ENCODE peak calls at places on chromosomes 11 and 22, in ten cellular contexts. One of them, this sample, is unnamed.

GRCh38 chr22:18987765-18988164 is 51.7 kb upstream of the PRODH start:
- DNase-seq in ovary: no peak
- DNase-seq in tibial nerve: no peak
- DNase-seq in transverse colon: no peak
- DNase-seq in prostate gland: no peak
- DNase-seq in suprapubic skin: no peak
- DNase-seq in uterus: no peak
- DNase-seq in A549: peak; percentile 24
- DNase-seq in IMR-90: no peak
- DNase-seq in sigmoid colon: no peak
- DNase-seq in this sample: no peak

GRCh38 chr11:118572075-118572913 is at the start of gene ARCN1:
- DNase-seq in IMR-90: peak; percentile 73
- DNase-seq in ovary: peak; percentile 80
- DNase-seq in suprapubic skin: peak; percentile 92
- DNase-seq in sigmoid colon: peak; percentile 92
- DNase-seq in prostate gland: peak; percentile 64
- DNase-seq in transverse colon: peak; percentile 82
- DNase-seq in A549: peak; percentile 73
- DNase-seq in uterus: peak; percentile 79
- DNase-seq in tibial nerve: peak; percentile 67
- DNase-seq in this sample: peak; percentile 69

GRCh38 chr22:48699531-48699930 is 1128.1 kb downstream of the BRD1 start:
- DNase-seq in uterus: no peak
- DNase-seq in transverse colon: no peak
- DNase-seq in prostate gland: no peak
- DNase-seq in suprapubic skin: no peak
- DNase-seq in sigmoid colon: no peak
- DNase-seq in A549: no peak
- DNase-seq in ovary: no peak
- DNase-seq in tibial nerve: no peak
- DNase-seq in IMR-90: no peak
- DNase-seq in this sample: no peak

GRCh38 chr22:44895296-44896055 is 114.3 kb downstream of the PHF21B start:
- DNase-seq in tibial nerve: no peak
- DNase-seq in ovary: no peak
- DNase-seq in prostate gland: no peak
- DNase-seq in IMR-90: no peak
- DNase-seq in transverse colon: no peak
- DNase-seq in suprapubic skin: peak; percentile 52
- DNase-seq in A549: no peak
- DNase-seq in uterus: no peak
- DNase-seq in sigmoid colon: no peak
- DNase-seq in this sample: peak; percentile 80

GRCh38 chr11:23090659-23091058 is 230.4 kb upstream of the CCDC179 start:
- DNase-seq in tibial nerve: no peak
- DNase-seq in uterus: no peak
- DNase-seq in prostate gland: no peak
- DNase-seq in IMR-90: no peak
- DNase-seq in ovary: no peak
- DNase-seq in suprapubic skin: no peak
- DNase-seq in sigmoid colon: no peak
- DNase-seq in transverse colon: no peak
- DNase-seq in A549: no peak
- DNase-seq in this sample: no peak

GRCh38 chr11:123298488-123299447 is 103.7 kb upstream of the CLMP start:
- DNase-seq in sigmoid colon: no peak
- DNase-seq in suprapubic skin: no peak
- DNase-seq in tibial nerve: no peak
- DNase-seq in A549: no peak
- DNase-seq in transverse colon: no peak
- DNase-seq in IMR-90: no peak
- DNase-seq in ovary: no peak
- DNase-seq in prostate gland: no peak
- DNase-seq in uterus: no peak
- DNase-seq in this sample: no peak

GRCh38 chr11:118953265-118953664 is 2.8 kb upstream of the UPK2 start:
- DNase-seq in uterus: no peak
- DNase-seq in A549: no peak
- DNase-seq in suprapubic skin: no peak
- DNase-seq in IMR-90: peak; percentile 18
- DNase-seq in ovary: no peak
- DNase-seq in tibial nerve: no peak
- DNase-seq in transverse colon: no peak
- DNase-seq in sigmoid colon: no peak
- DNase-seq in prostate gland: no peak
- DNase-seq in this sample: no peak

GRCh38 chr11:46562527-46562926 is 31.3 kb downstream of the AMBRA1 start:
- DNase-seq in transverse colon: no peak
- DNase-seq in uterus: no peak
- DNase-seq in prostate gland: no peak
- DNase-seq in IMR-90: no peak
- DNase-seq in ovary: no peak
- DNase-seq in sigmoid colon: no peak
- DNase-seq in tibial nerve: no peak
- DNase-seq in A549: no peak
- DNase-seq in suprapubic skin: no peak
- DNase-seq in this sample: no peak

GRCh38 chr11:132263231-132263630 is 892.8 kb downstream of the NTM start:
- DNase-seq in IMR-90: no peak
- DNase-seq in sigmoid colon: no peak
- DNase-seq in suprapubic skin: no peak
- DNase-seq in prostate gland: no peak
- DNase-seq in A549: no peak
- DNase-seq in transverse colon: no peak
- DNase-seq in uterus: no peak
- DNase-seq in tibial nerve: no peak
- DNase-seq in ovary: no peak
- DNase-seq in this sample: no peak

GRCh38 chr11:47272706-47273105 is 2.8 kb downstream of the MADD start:
- DNase-seq in prostate gland: no peak
- DNase-seq in transverse colon: no peak
- DNase-seq in uterus: no peak
- DNase-seq in ovary: no peak
- DNase-seq in tibial nerve: no peak
- DNase-seq in A549: no peak
- DNase-seq in suprapubic skin: no peak
- DNase-seq in sigmoid colon: no peak
- DNase-seq in IMR-90: peak; percentile 30
- DNase-seq in this sample: no peak

GRCh38 chr11:66700742-66701141 is 23.1 kb upstream of the RBM4B start:
- DNase-seq in uterus: no peak
- DNase-seq in ovary: no peak
- DNase-seq in tibial nerve: no peak
- DNase-seq in A549: no peak
- DNase-seq in suprapubic skin: no peak
- DNase-seq in prostate gland: no peak
- DNase-seq in transverse colon: no peak
- DNase-seq in sigmoid colon: no peak
- DNase-seq in IMR-90: no peak
- DNase-seq in this sample: no peak

GRCh38 chr11:10654211-10655150 is 39.1 kb downstream of the IRAG1 start:
- DNase-seq in sigmoid colon: peak; percentile 55
- DNase-seq in prostate gland: no peak
- DNase-seq in IMR-90: peak; percentile 67
- DNase-seq in suprapubic skin: no peak
- DNase-seq in tibial nerve: no peak
- DNase-seq in transverse colon: no peak
- DNase-seq in A549: peak; percentile 35
- DNase-seq in uterus: no peak
- DNase-seq in ovary: no peak
- DNase-seq in this sample: no peak

GRCh38 chr11:86069408-86070086 is 663 bp upstream of the PICALM start:
- DNase-seq in A549: peak; percentile 61
- DNase-seq in uterus: peak; percentile 23
- DNase-seq in tibial nerve: peak; percentile 44
- DNase-seq in transverse colon: peak; percentile 26
- DNase-seq in sigmoid colon: peak; percentile 67
- DNase-seq in suprapubic skin: no peak
- DNase-seq in ovary: peak; percentile 9
- DNase-seq in IMR-90: peak; percentile 97
- DNase-seq in prostate gland: peak; percentile 11
- DNase-seq in this sample: no peak

GRCh38 chr11:117099681-117100080 is 1.5 kb upstream of the SIK3 start:
- DNase-seq in sigmoid colon: no peak
- DNase-seq in A549: no peak
- DNase-seq in tibial nerve: no peak
- DNase-seq in uterus: no peak
- DNase-seq in transverse colon: no peak
- DNase-seq in prostate gland: no peak
- DNase-seq in ovary: no peak
- DNase-seq in suprapubic skin: no peak
- DNase-seq in IMR-90: no peak
- DNase-seq in this sample: no peak

GRCh38 chr11:117096140-117096972 is 1.9 kb downstream of the SIK3 start:
- DNase-seq in A549: no peak
- DNase-seq in tibial nerve: no peak
- DNase-seq in IMR-90: no peak
- DNase-seq in suprapubic skin: no peak
- DNase-seq in prostate gland: no peak
- DNase-seq in transverse colon: peak; percentile 52
- DNase-seq in uterus: no peak
- DNase-seq in sigmoid colon: no peak
- DNase-seq in ovary: no peak
- DNase-seq in this sample: peak; percentile 84

GRCh38 chr11:117096973-117097566 is 1.2 kb downstream of the SIK3 start:
- DNase-seq in transverse colon: no peak
- DNase-seq in A549: no peak
- DNase-seq in suprapubic skin: no peak
- DNase-seq in sigmoid colon: no peak
- DNase-seq in ovary: no peak
- DNase-seq in uterus: no peak
- DNase-seq in prostate gland: no peak
- DNase-seq in IMR-90: no peak
- DNase-seq in tibial nerve: no peak
- DNase-seq in this sample: no peak

GRCh38 chr11:117097567-117098268 is 510 bp downstream of the SIK3 start:
- DNase-seq in ovary: peak; percentile 49
- DNase-seq in IMR-90: no peak
- DNase-seq in prostate gland: peak; percentile 28
- DNase-seq in tibial nerve: peak; percentile 42
- DNase-seq in sigmoid colon: peak; percentile 77
- DNase-seq in suprapubic skin: peak; percentile 83
- DNase-seq in A549: peak; percentile 27
- DNase-seq in transverse colon: peak; percentile 44
- DNase-seq in uterus: peak; percentile 50
- DNase-seq in this sample: peak; percentile 91

GRCh38 chr11:117098269-117099231 is at the start of gene SIK3:
- DNase-seq in sigmoid colon: peak; percentile 97
- DNase-seq in prostate gland: peak; percentile 91
- DNase-seq in A549: peak; percentile 85
- DNase-seq in transverse colon: peak; percentile 96
- DNase-seq in uterus: peak; percentile 95
- DNase-seq in suprapubic skin: peak; percentile 95
- DNase-seq in ovary: peak; percentile 94
- DNase-seq in IMR-90: peak; percentile 89
- DNase-seq in tibial nerve: peak; percentile 86
- DNase-seq in this sample: peak; percentile 85
- TF ChIP-seq POLR2A in sigmoid colon: peak; percentile 76
- TF ChIP-seq POLR2A in prostate gland: peak; percentile 71
- TF ChIP-seq POLR2A in A549: peak; percentile 36
- TF ChIP-seq POLR2A in transverse colon: peak; percentile 66
- TF ChIP-seq POLR2A in uterus: peak; percentile 81
- TF ChIP-seq POLR2A in suprapubic skin: peak; percentile 21
- TF ChIP-seq POLR2A in ovary: peak; percentile 76
- TF ChIP-seq POLR2A in IMR-90: peak; percentile 43
- TF ChIP-seq POLR2A in tibial nerve: peak; percentile 37
- TF ChIP-seq POLR2A in this sample: no peak

GRCh38 chr11:63478896-63479295 is 12.1 kb downstream of the PLAAT5 start:
- DNase-seq in transverse colon: peak; percentile 39
- DNase-seq in uterus: peak; percentile 26
- DNase-seq in A549: peak; percentile 71
- DNase-seq in IMR-90: peak; percentile 75
- DNase-seq in prostate gland: peak; percentile 50
- DNase-seq in suprapubic skin: no peak
- DNase-seq in sigmoid colon: peak; percentile 76
- DNase-seq in ovary: peak; percentile 33
- DNase-seq in tibial nerve: peak; percentile 52
- DNase-seq in this sample: peak; percentile 47
- TF ChIP-seq CTCF in transverse colon: peak; percentile 90
- TF ChIP-seq CTCF in uterus: peak; percentile 94
- TF ChIP-seq CTCF in A549: peak; percentile 96
- TF ChIP-seq CTCF in IMR-90: peak; percentile 95
- TF ChIP-seq CTCF in prostate gland: peak; percentile 93
- TF ChIP-seq CTCF in suprapubic skin: peak; percentile 84
- TF ChIP-seq CTCF in sigmoid colon: peak; percentile 87
- TF ChIP-seq CTCF in ovary: peak; percentile 89
- TF ChIP-seq CTCF in tibial nerve: peak; percentile 88
- TF ChIP-seq CTCF in this sample: no peak

DNA sequence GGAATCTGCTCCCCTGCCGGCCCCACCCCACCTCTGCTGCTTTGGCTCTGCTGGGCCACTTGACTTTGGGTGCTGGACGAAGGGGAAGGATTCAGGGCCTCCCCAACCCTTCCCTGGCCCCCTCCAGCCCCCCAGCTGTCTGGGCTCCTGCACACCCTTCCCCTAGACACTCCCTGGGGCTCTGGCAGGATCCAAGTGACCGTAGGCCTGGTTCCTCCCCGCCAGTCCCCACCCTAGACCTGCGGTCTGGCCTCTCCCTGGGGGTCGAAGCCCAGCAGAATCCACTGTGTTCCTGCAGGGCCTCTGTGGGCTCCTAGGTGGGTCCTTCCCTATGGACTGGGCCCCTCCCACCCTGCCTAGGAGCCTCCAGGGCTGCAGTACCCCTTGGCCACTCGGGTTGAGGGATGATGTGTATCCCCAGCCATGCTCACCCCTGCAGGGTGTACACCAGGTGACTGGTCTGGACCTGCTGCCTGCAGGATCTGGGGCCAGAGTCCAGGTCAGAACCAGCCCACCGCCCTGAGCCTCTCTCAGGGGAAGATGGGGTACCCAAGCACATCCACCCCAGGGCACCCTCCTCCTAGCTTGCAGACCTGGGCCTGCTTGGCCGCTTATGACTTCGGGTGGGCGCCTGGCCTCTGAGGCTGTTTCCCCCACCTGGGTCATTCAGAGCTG is 5.6 kb downstream of the PIM3 start:
- DNase-seq in A549: no peak
- DNase-seq in transverse colon: peak; percentile 21
- DNase-seq in uterus: peak; percentile 19
- DNase-seq in IMR-90: no peak
- DNase-seq in ovary: peak; percentile 13
- DNase-seq in sigmoid colon: peak; percentile 67
- DNase-seq in tibial nerve: no peak
- DNase-seq in prostate gland: no peak
- DNase-seq in suprapubic skin: peak; percentile 79
- DNase-seq in this sample: peak; percentile 86
- H3K4me3 ChIP-seq in A549: no peak overlapping the region
- H3K4me3 ChIP-seq in transverse colon: no peak overlapping the region
- H3K4me3 ChIP-seq in uterus: no peak overlapping the region
- H3K4me3 ChIP-seq in IMR-90: no peak overlapping the region
- H3K4me3 ChIP-seq in ovary: no peak overlapping the region
- H3K4me3 ChIP-seq in sigmoid colon: no peak overlapping the region
- H3K4me3 ChIP-seq in tibial nerve: no peak overlapping the region
- H3K4me3 ChIP-seq in prostate gland: no peak overlapping the region
- H3K4me3 ChIP-seq in suprapubic skin: peak overlapping the region; percentile 97
- H3K4me3 ChIP-seq in this sample: no peak overlapping the region

DNA sequence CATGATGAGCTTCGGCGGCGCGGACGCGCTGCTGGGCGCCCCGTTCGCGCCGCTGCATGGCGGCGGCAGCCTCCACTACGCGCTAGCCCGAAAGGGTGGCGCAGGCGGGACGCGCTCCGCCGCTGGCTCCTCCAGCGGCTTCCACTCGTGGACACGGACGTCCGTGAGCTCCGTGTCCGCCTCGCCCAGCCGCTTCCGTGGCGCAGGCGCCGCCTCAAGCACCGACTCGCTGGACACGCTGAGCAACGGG is 169 bp downstream of the NEFH start:
- DNase-seq in uterus: no peak
- DNase-seq in prostate gland: no peak
- DNase-seq in suprapubic skin: no peak
- DNase-seq in transverse colon: no peak
- DNase-seq in tibial nerve: no peak
- DNase-seq in A549: no peak
- DNase-seq in ovary: no peak
- DNase-seq in sigmoid colon: no peak
- DNase-seq in IMR-90: no peak
- DNase-seq in this sample: no peak
- TF ChIP-seq POLR2A in uterus: no peak
- TF ChIP-seq POLR2A in prostate gland: no peak
- TF ChIP-seq POLR2A in suprapubic skin: no peak
- TF ChIP-seq POLR2A in transverse colon: no peak
- TF ChIP-seq POLR2A in tibial nerve: no peak
- TF ChIP-seq POLR2A in A549: no peak
- TF ChIP-seq POLR2A in ovary: no peak
- TF ChIP-seq POLR2A in sigmoid colon: no peak
- TF ChIP-seq POLR2A in IMR-90: no peak
- TF ChIP-seq POLR2A in this sample: no peak